ENCODE peak calls at places on chromosomes 13 and 19, in seven cellular contexts. One of them, this sample, is unnamed. For H3K9me3, the result is how much of the 10 kb centered on the place peaks cover.

GRCh38 chr13:113933901-113934300 is 40.0 kb downstream of the C13orf46 start:
- DNase-seq in ovary: peak
- DNase-seq in CD4-positive, alpha-beta T cell: no peak
- DNase-seq in MG63: no peak
- DNase-seq in uterus: peak
- DNase-seq in IMR-90: no peak
- DNase-seq in fibroblast of lung: no peak
- DNase-seq in this sample: no peak

GRCh38 chr13:112963641-112964040 is 5.4 kb upstream of the MCF2L start:
- DNase-seq in ovary: no peak
- DNase-seq in CD4-positive, alpha-beta T cell: no peak
- DNase-seq in MG63: no peak
- DNase-seq in uterus: no peak
- DNase-seq in IMR-90: no peak
- DNase-seq in fibroblast of lung: no peak
- DNase-seq in this sample: no peak

GRCh38 chr19:2475018-2475701 is 767 bp upstream of the GADD45B start:
- DNase-seq in ovary: peak
- DNase-seq in CD4-positive, alpha-beta T cell: peak
- DNase-seq in MG63: peak
- DNase-seq in uterus: peak
- DNase-seq in IMR-90: peak
- DNase-seq in fibroblast of lung: peak
- DNase-seq in this sample: peak

GRCh38 chr13:26457212-26457611 is 100.3 kb upstream of the WASF3 start:
- DNase-seq in ovary: no peak
- DNase-seq in CD4-positive, alpha-beta T cell: no peak
- DNase-seq in MG63: no peak
- DNase-seq in uterus: no peak
- DNase-seq in IMR-90: no peak
- DNase-seq in fibroblast of lung: no peak
- DNase-seq in this sample: no peak

GRCh38 chr19:30691767-30692516 is 319.8 kb downstream of the ZNF536 start:
- DNase-seq in ovary: no peak
- DNase-seq in CD4-positive, alpha-beta T cell: no peak
- DNase-seq in MG63: no peak
- DNase-seq in uterus: no peak
- DNase-seq in IMR-90: no peak
- DNase-seq in fibroblast of lung: peak
- DNase-seq in this sample: no peak

GRCh38 chr13:46607768-46608553 is 55.0 kb downstream of the LRCH1 start:
- DNase-seq in ovary: no peak
- DNase-seq in CD4-positive, alpha-beta T cell: no peak
- DNase-seq in MG63: no peak
- DNase-seq in uterus: no peak
- DNase-seq in IMR-90: no peak
- DNase-seq in fibroblast of lung: no peak
- DNase-seq in this sample: no peak

GRCh38 chr13:95547531-95548167 is 4.9 kb upstream of the CLDN10 start:
- DNase-seq in ovary: no peak
- DNase-seq in CD4-positive, alpha-beta T cell: no peak
- DNase-seq in MG63: no peak
- DNase-seq in uterus: no peak
- DNase-seq in IMR-90: no peak
- DNase-seq in fibroblast of lung: no peak
- DNase-seq in this sample: no peak

GRCh38 chr19:30685601-30686000 is 313.4 kb downstream of the ZNF536 start:
- DNase-seq in ovary: no peak
- DNase-seq in CD4-positive, alpha-beta T cell: no peak
- DNase-seq in MG63: no peak
- DNase-seq in uterus: no peak
- DNase-seq in IMR-90: no peak
- DNase-seq in fibroblast of lung: no peak
- DNase-seq in this sample: no peak

GRCh38 chr13:42260885-42261654 is 10.9 kb upstream of the AKAP11 start:
- DNase-seq in ovary: no peak
- DNase-seq in CD4-positive, alpha-beta T cell: no peak
- DNase-seq in MG63: no peak
- DNase-seq in uterus: no peak
- DNase-seq in IMR-90: no peak
- DNase-seq in fibroblast of lung: no peak
- DNase-seq in this sample: no peak

GRCh38 chr19:40716031-40716654 is 543 bp downstream of the COQ8B start:
- DNase-seq in ovary: peak
- DNase-seq in CD4-positive, alpha-beta T cell: peak
- DNase-seq in MG63: peak
- DNase-seq in uterus: peak
- DNase-seq in IMR-90: peak
- DNase-seq in fibroblast of lung: no peak
- DNase-seq in this sample: no peak

GRCh38 chr19:8161135-8161646 is 11.8 kb upstream of the FBN3 start:
- DNase-seq in ovary: no peak
- DNase-seq in CD4-positive, alpha-beta T cell: no peak
- DNase-seq in MG63: peak
- DNase-seq in uterus: no peak
- DNase-seq in IMR-90: no peak
- DNase-seq in fibroblast of lung: peak
- DNase-seq in this sample: no peak

GRCh38 chr19:38039966-38040365 is 133.0 kb downstream of the SIPA1L3 start:
- DNase-seq in ovary: no peak
- DNase-seq in CD4-positive, alpha-beta T cell: no peak
- DNase-seq in MG63: peak
- DNase-seq in uterus: no peak
- DNase-seq in IMR-90: peak
- DNase-seq in fibroblast of lung: peak
- DNase-seq in this sample: no peak

GRCh38 chr19:41588497-41589209 is 12.7 kb downstream of the CEACAM21 start:
- DNase-seq in ovary: no peak
- DNase-seq in CD4-positive, alpha-beta T cell: no peak
- DNase-seq in MG63: peak
- DNase-seq in uterus: no peak
- DNase-seq in IMR-90: peak
- DNase-seq in fibroblast of lung: peak
- DNase-seq in this sample: no peak

GRCh38 chr19:8512115-8512967 is 1.6 kb downstream of the ZNF414 start:
- DNase-seq in ovary: no peak
- DNase-seq in CD4-positive, alpha-beta T cell: no peak
- DNase-seq in MG63: peak
- DNase-seq in uterus: no peak
- DNase-seq in IMR-90: no peak
- DNase-seq in fibroblast of lung: no peak
- DNase-seq in this sample: no peak

GRCh38 chr13:41075034-41075433 is 13.7 kb downstream of the WBP4 start:
- DNase-seq in ovary: no peak
- DNase-seq in CD4-positive, alpha-beta T cell: peak
- DNase-seq in MG63: no peak
- DNase-seq in uterus: no peak
- DNase-seq in IMR-90: peak
- DNase-seq in fibroblast of lung: peak
- DNase-seq in this sample: no peak

GRCh38 chr13:101453784-101454201 is 1.3 kb downstream of the ITGBL1 start:
- DNase-seq in ovary: no peak
- DNase-seq in CD4-positive, alpha-beta T cell: no peak
- DNase-seq in MG63: peak
- DNase-seq in uterus: no peak
- DNase-seq in IMR-90: no peak
- DNase-seq in fibroblast of lung: no peak
- DNase-seq in this sample: no peak

GRCh38 chr13:106468207-106468606 is 67.3 kb downstream of the EFNB2 start:
- DNase-seq in ovary: no peak
- DNase-seq in CD4-positive, alpha-beta T cell: no peak
- DNase-seq in MG63: peak
- DNase-seq in uterus: no peak
- DNase-seq in IMR-90: no peak
- DNase-seq in fibroblast of lung: no peak
- DNase-seq in this sample: no peak

GRCh38 chr13:65410791-65411190 is 1819.3 kb downstream of the PCDH9 start:
- DNase-seq in ovary: no peak
- DNase-seq in CD4-positive, alpha-beta T cell: no peak
- DNase-seq in MG63: no peak
- DNase-seq in uterus: no peak
- DNase-seq in IMR-90: no peak
- DNase-seq in fibroblast of lung: no peak
- DNase-seq in this sample: no peak

GRCh38 chr19:47445937-47446402 is 25.7 kb downstream of the SLC8A2 start:
- DNase-seq in ovary: peak
- DNase-seq in CD4-positive, alpha-beta T cell: peak
- DNase-seq in MG63: peak
- DNase-seq in uterus: peak
- DNase-seq in IMR-90: no peak
- DNase-seq in fibroblast of lung: no peak
- DNase-seq in this sample: peak

GRCh38 chr13:51243227-51243626 is 21.0 kb downstream of the FAM124A start:
- DNase-seq in ovary: no peak
- DNase-seq in CD4-positive, alpha-beta T cell: no peak
- DNase-seq in MG63: no peak
- DNase-seq in uterus: no peak
- DNase-seq in IMR-90: no peak
- DNase-seq in fibroblast of lung: no peak
- DNase-seq in this sample: no peak

GRCh38 chr13:98775844-98776598 is 23.5 kb upstream of the SLC15A1 start:
- DNase-seq in ovary: no peak
- DNase-seq in CD4-positive, alpha-beta T cell: no peak
- DNase-seq in MG63: peak
- DNase-seq in uterus: no peak
- DNase-seq in IMR-90: peak
- DNase-seq in fibroblast of lung: peak
- DNase-seq in this sample: no peak

GRCh38 chr19:44542671-44543070 is 13.2 kb upstream of the CEACAM20 start:
- DNase-seq in ovary: no peak
- DNase-seq in CD4-positive, alpha-beta T cell: no peak
- DNase-seq in MG63: no peak
- DNase-seq in uterus: no peak
- DNase-seq in IMR-90: no peak
- DNase-seq in fibroblast of lung: no peak
- DNase-seq in this sample: no peak

GRCh38 chr19:44539236-44539819 is 9.9 kb upstream of the CEACAM20 start:
- DNase-seq in ovary: no peak
- DNase-seq in CD4-positive, alpha-beta T cell: no peak
- DNase-seq in MG63: peak
- DNase-seq in uterus: no peak
- DNase-seq in IMR-90: peak
- DNase-seq in fibroblast of lung: no peak
- DNase-seq in this sample: no peak

GRCh38 chr19:44544031-44544430 is 14.6 kb upstream of the CEACAM20 start:
- DNase-seq in ovary: no peak
- DNase-seq in CD4-positive, alpha-beta T cell: no peak
- DNase-seq in MG63: no peak
- DNase-seq in uterus: no peak
- DNase-seq in IMR-90: no peak
- DNase-seq in fibroblast of lung: no peak
- DNase-seq in this sample: no peak

GRCh38 chr19:44540736-44541135 is 11.3 kb upstream of the CEACAM20 start:
- DNase-seq in ovary: no peak
- DNase-seq in CD4-positive, alpha-beta T cell: no peak
- DNase-seq in MG63: no peak
- DNase-seq in uterus: no peak
- DNase-seq in IMR-90: no peak
- DNase-seq in fibroblast of lung: no peak
- DNase-seq in this sample: no peak

GRCh38 chr19:44539991-44540390 is 10.5 kb upstream of the CEACAM20 start:
- DNase-seq in ovary: no peak
- DNase-seq in CD4-positive, alpha-beta T cell: no peak
- DNase-seq in MG63: no peak
- DNase-seq in uterus: no peak
- DNase-seq in IMR-90: no peak
- DNase-seq in fibroblast of lung: no peak
- DNase-seq in this sample: no peak
- H3K9me3 ChIP-seq in ovary: under half
- H3K9me3 ChIP-seq in CD4-positive, alpha-beta T cell: under half
- H3K9me3 ChIP-seq in MG63: under half
- H3K9me3 ChIP-seq in uterus: under half
- H3K9me3 ChIP-seq in IMR-90: under half
- H3K9me3 ChIP-seq in fibroblast of lung: under half
- H3K9me3 ChIP-seq in this sample: under half

DNA sequence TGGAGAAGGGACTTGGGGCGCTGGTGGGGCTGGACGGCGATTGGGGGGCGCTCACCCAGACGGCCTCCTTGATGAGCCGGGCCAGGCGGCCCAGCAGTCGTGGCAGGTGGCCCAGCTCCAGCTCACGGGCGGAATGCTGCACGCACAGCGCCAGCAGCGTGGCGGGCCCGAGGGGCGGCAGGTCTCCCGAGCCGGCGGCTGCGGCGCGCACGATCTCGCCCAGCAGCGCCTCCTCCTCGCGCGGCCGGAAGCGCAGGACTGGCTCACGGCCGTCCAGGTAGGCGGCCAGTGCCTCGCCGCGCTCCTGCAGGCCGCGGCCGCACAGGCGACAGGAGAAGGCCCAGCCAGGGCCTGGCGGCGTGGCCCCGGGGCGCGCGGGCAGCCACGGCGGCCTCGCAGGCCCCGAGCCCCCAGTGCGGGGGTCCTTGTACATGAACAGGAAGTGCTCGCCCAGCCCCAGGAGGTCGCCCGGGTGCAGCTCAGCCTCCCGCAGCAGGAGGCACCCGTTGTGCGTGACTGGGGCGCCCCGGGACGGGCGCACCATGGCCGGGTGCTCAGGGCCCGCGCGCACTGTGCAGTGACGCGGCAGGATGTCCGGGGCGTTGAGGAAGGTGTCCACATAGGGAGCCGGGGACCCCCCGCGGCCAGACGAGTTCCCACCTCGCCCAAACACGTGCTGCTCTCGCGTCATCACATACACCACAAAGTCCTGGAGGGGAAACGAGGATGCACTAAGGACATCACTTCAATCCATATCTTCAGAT is 9.5 kb upstream of the MAMSTR start:
- DNase-seq in ovary: peak
- DNase-seq in CD4-positive, alpha-beta T cell: no peak
- DNase-seq in MG63: no peak
- DNase-seq in uterus: no peak
- DNase-seq in IMR-90: no peak
- DNase-seq in fibroblast of lung: no peak
- DNase-seq in this sample: no peak
- H3K9me3 ChIP-seq in ovary: under half
- H3K9me3 ChIP-seq in CD4-positive, alpha-beta T cell: under half
- H3K9me3 ChIP-seq in MG63: under half
- H3K9me3 ChIP-seq in uterus: under half
- H3K9me3 ChIP-seq in IMR-90: under half
- H3K9me3 ChIP-seq in fibroblast of lung: under half
- H3K9me3 ChIP-seq in this sample: under half

DNA sequence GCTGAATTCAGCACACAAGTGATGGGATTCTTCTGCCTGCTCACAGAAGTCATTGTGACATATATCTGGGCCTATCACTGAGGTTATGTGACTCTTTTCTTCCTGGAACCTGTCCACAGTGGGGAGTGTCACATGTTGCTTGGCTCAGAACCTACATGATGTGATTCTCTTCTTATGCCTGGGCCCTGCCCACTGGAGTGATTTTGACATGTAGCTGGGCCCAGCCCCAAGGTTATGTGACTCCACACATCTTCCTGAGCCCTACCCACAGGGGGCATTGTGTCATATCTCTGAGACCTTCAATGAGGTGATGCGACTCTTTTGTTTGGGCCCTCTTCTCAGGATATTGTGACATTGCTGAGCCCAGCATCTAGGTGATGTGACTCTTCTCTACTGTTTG is 17.4 kb upstream of the ZNF429 start:
- DNase-seq in ovary: no peak
- DNase-seq in CD4-positive, alpha-beta T cell: no peak
- DNase-seq in MG63: no peak
- DNase-seq in uterus: no peak
- DNase-seq in IMR-90: no peak
- DNase-seq in fibroblast of lung: no peak
- DNase-seq in this sample: no peak
- H3K9me3 ChIP-seq in ovary: under half
- H3K9me3 ChIP-seq in CD4-positive, alpha-beta T cell: under half
- H3K9me3 ChIP-seq in MG63: under half
- H3K9me3 ChIP-seq in uterus: under half
- H3K9me3 ChIP-seq in IMR-90: under half
- H3K9me3 ChIP-seq in fibroblast of lung: under half
- H3K9me3 ChIP-seq in this sample: under half

GRCh38 chr19:58042709-58043340 is 9.0 kb downstream of the ZSCAN1 start:
- DNase-seq in ovary: no peak
- DNase-seq in CD4-positive, alpha-beta T cell: no peak
- DNase-seq in MG63: no peak
- DNase-seq in uterus: no peak
- DNase-seq in IMR-90: no peak
- DNase-seq in fibroblast of lung: no peak
- DNase-seq in this sample: no peak
- H3K9me3 ChIP-seq in ovary: under half
- H3K9me3 ChIP-seq in CD4-positive, alpha-beta T cell: half or more
- H3K9me3 ChIP-seq in MG63: under half
- H3K9me3 ChIP-seq in uterus: under half
- H3K9me3 ChIP-seq in IMR-90: half or more
- H3K9me3 ChIP-seq in fibroblast of lung: under half
- H3K9me3 ChIP-seq in this sample: under half

This sample was measured in T-helper 17 cell.